ENCODE peak calls at places on chromosome 2, in six cellular contexts. S is esophagus muscularis mucosa, Q is right lobe of liver, X is HCT116, B is body of pancreas, H is gastrocnemius medialis. O is an unnamed sample.

GRCh38 chr2:240916571-240917008 is 10.5 kb downstream of the CROCC2 start:
- DNase-seq in X (no peak), S (no peak), H (peak; percentile 39), Q (peak; percentile 19), B (peak; percentile 39), O (no peak)

GRCh38 chr2:40105593-40105992 is 326.5 kb upstream of the THUMPD2 start:
- DNase-seq in Q (no peak), X (no peak), S (no peak), B (no peak), H (no peak), O (no peak)

GRCh38 chr2:7044253-7045250 is 127.3 kb downstream of the RNF144A start:
- DNase-seq in S (no peak), B (peak; percentile 77), H (peak; percentile 65), Q (peak; percentile 65), X (peak; percentile 15), O (peak; percentile 69)

GRCh38 chr2:46915281-46915810 is at the start of gene MCFD2:
- DNase-seq in H (peak; percentile 52), S (peak; percentile 93), Q (peak; percentile 49), B (peak; percentile 53), X (no peak), O (peak; percentile 33)

GRCh38 chr2:165114345-165114943 is 89.4 kb downstream of the SCN3A start:
- DNase-seq in S (no peak), X (no peak), H (no peak), B (no peak), Q (no peak), O (no peak)

GRCh38 chr2:44975571-44976450 is 33.4 kb downstream of the SIX2 start:
- DNase-seq in X (no peak), H (no peak), S (no peak), Q (no peak), B (no peak), O (no peak)

GRCh38 chr2:86383844-86384243 is 46.4 kb upstream of the REEP1 start:
- DNase-seq in Q (no peak), H (no peak), X (no peak), B (no peak), S (peak; percentile 47), O (no peak)

GRCh38 chr2:173667415-173667814 is 297.8 kb downstream of the SP3 start:
- DNase-seq in S (peak; percentile 75), B (no peak), H (no peak), X (peak; percentile 10), Q (no peak), O (no peak)

GRCh38 chr2:188734688-188735087 is 239.5 kb upstream of the COL3A1 start:
- DNase-seq in X (no peak), S (no peak), Q (no peak), H (no peak), B (no peak), O (no peak)

GRCh38 chr2:246489-247145 is 17.2 kb downstream of the SH3YL1 start:
- DNase-seq in S (no peak), Q (no peak), B (peak; percentile 38), H (no peak), X (peak; percentile 36), O (no peak)

GRCh38 chr2:121662651-121663050 is 13.4 kb upstream of the CLASP1 start:
- DNase-seq in H (no peak), S (no peak), Q (no peak), B (no peak), X (no peak), O (no peak)

GRCh38 chr2:121171625-121172119 is 113.3 kb downstream of the TFCP2L1 start:
- DNase-seq in H (no peak), X (no peak), S (no peak), B (no peak), Q (no peak), O (no peak)

GRCh38 chr2:230793573-230794359 is 71.0 kb upstream of the ITM2C start:
- DNase-seq in X (peak; percentile 95), H (peak; percentile 79), S (no peak), B (peak; percentile 47), Q (no peak), O (peak; percentile 70)

GRCh38 chr2:170928824-170929685 is at the start of gene GORASP2:
- DNase-seq in H (peak; percentile 98), Q (peak; percentile 99), X (peak; percentile 99), S (peak; percentile 99), B (peak; percentile 99), O (peak; percentile 98)

GRCh38 chr2:202152104-202152771 is 79.2 kb downstream of the KIAA2012 start:
- DNase-seq in X (no peak), H (no peak), S (no peak), B (no peak), Q (no peak), O (no peak)

GRCh38 chr2:107197601-107198000 is 311.6 kb upstream of the ST6GAL2 start:
- DNase-seq in Q (no peak), B (no peak), S (no peak), X (no peak), H (no peak), O (no peak)

GRCh38 chr2:2507471-2507997 is 176.5 kb upstream of the MYT1L start:
- DNase-seq in S (no peak), H (no peak), B (no peak), X (no peak), Q (no peak), O (no peak)

GRCh38 chr2:67295851-67296250 is 101.3 kb upstream of the ETAA1 start:
- DNase-seq in H (no peak), Q (no peak), X (no peak), B (no peak), S (no peak), O (no peak)
- TF ChIP-seq POLR2A in H (no peak), Q (no peak), X (no peak), B (no peak), S (no peak), O (no peak)

GRCh38 chr2:5692561-5693287 is 540 bp downstream of the SOX11 start:
- DNase-seq in B (no peak), S (peak; percentile 70), X (no peak), H (no peak), Q (no peak), O (no peak)
- H3K4me3 ChIP-seq in B (no peak overlapping the region), S (peak overlapping the region; percentile 43), X (no peak overlapping the region), H (peak overlapping the region; percentile 22), Q (no peak overlapping the region), O (peak overlapping the region; percentile 39)

GRCh38 chr2:61144697-61145268 is 17.2 kb upstream of the C2orf74 start:
- DNase-seq in H (peak; percentile 93), X (no peak), Q (peak; percentile 95), B (peak; percentile 99), S (peak; percentile 97), O (peak; percentile 92)
- TF ChIP-seq POLR2A in H (peak; percentile 21), X (no peak), Q (peak; percentile 73), B (no peak), S (peak; percentile 29), O (peak; percentile 42)

GRCh38 chr2:232492236-232492848 is 4.7 kb upstream of the ECEL1 start:
- DNase-seq in X (no peak), S (no peak), B (no peak), Q (no peak), H (no peak), O (no peak)
- H3K4me3 ChIP-seq in X (no peak overlapping the region), S (no peak overlapping the region), B (no peak overlapping the region), Q (no peak overlapping the region), H (no peak overlapping the region), O (no peak overlapping the region)

DNA sequence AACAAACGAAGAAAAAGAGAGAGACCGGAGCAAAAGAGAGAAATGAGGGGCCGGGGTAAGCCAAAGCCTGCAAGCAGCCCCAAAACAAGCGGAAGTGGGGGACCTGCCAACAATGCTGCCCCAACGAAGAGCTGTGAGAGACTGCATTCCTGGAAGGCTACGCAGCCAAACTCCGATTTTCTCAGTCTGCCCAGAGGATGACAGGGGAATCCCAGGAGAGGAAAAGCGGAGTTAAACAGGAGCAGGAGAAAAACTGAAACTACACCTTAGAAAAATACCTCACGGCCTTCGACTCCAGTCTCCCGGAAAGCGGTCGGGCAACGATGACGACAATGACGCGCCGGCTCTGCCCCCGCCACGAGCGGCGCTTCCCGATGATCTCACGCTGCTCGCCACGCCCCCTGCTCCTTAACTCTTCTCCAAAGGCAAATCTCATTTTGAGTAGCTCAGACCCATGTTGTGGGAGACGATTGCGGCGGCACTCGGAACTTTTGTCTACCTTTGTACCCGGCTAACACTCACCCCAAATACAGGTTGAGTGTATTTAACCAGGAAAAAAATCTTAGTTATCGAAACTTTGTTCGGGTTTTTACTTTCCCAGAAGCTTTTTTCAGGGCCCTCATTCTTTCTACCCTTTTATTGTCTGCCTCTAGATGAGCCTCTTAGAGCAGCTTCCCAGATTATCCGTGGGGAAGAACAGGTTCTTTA is at the start of gene C1D:
- DNase-seq in B (peak; percentile 96), S (peak; percentile 99), X (peak; percentile 80), Q (peak; percentile 95), H (peak; percentile 90), O (peak; percentile 96)
- TF ChIP-seq POLR2A in B (peak; percentile 40), S (no peak), X (peak; percentile 92), Q (peak; percentile 66), H (peak; percentile 46), O (peak; percentile 64)

GRCh38 chr2:118616432-118616831 is 231.0 kb downstream of the EN1 start:
- DNase-seq in S (no peak), H (no peak), Q (no peak), B (no peak), X (no peak), O (no peak)
- H3K4me3 ChIP-seq in S (no peak overlapping the region), H (no peak overlapping the region), Q (no peak overlapping the region), B (no peak overlapping the region), X (no peak overlapping the region), O (no peak overlapping the region)

O was measured in transverse colon.